ENCODE peak calls at places on chromosomes 11 and 22, in six cellular contexts. T is pancreas; P is CD4-positive, alpha-beta memory T cell; W is fibroblast of lung; V is HCT116; D is IMR-90. X is an unnamed sample.

GRCh38 chr11:45089251-45089650 is 57.2 kb upstream of the PRDM11 start:
- DNase-seq in T (peak; percentile 79), P (no peak), W (peak; percentile 99), V (no peak), D (peak; percentile 93), X (no peak)

GRCh38 chr22:49634006-49634772 is 193.5 kb downstream of the BRD1 start:
- DNase-seq in T (no peak), P (no peak), W (no peak), V (no peak), D (no peak), X (no peak)

GRCh38 chr11:36300651-36301050 is 4.6 kb downstream of the PRR5L start:
- DNase-seq in T (peak; percentile 80), P (no peak), W (peak; percentile 41), V (no peak), D (peak; percentile 17), X (no peak)

GRCh38 chr11:12223771-12224536 is 113.6 kb downstream of the MICAL2 start:
- DNase-seq in T (no peak), P (peak; percentile 19), W (peak; percentile 40), V (no peak), D (peak; percentile 27), X (no peak)

GRCh38 chr11:63920126-63920869 is 3.3 kb upstream of the RCOR2 start:
- DNase-seq in T (peak; percentile 89), P (no peak), W (no peak), V (no peak), D (no peak), X (no peak)

GRCh38 chr11:97996762-97997161 is 1024.0 kb upstream of the CNTN5 start:
- DNase-seq in T (no peak), P (no peak), W (no peak), V (no peak), D (no peak), X (no peak)

GRCh38 chr11:12167098-12167999 is 57.0 kb downstream of the MICAL2 start:
- DNase-seq in T (no peak), P (no peak), W (peak; percentile 96), V (peak; percentile 95), D (peak; percentile 97), X (no peak)

GRCh38 chr11:114075891-114076441 is 16.5 kb downstream of the ZBTB16 start:
- DNase-seq in T (no peak), P (peak; percentile 54), W (peak; percentile 12), V (peak; percentile 6), D (peak; percentile 24), X (peak; percentile 32)

GRCh38 chr22:43921361-43921760 is 2.2 kb upstream of the PNPLA3 start:
- DNase-seq in T (no peak), P (no peak), W (peak; percentile 93), V (peak; percentile 52), D (peak; percentile 77), X (no peak)

GRCh38 chr11:7656704-7657103 is 16.6 kb downstream of the CYB5R2 start:
- DNase-seq in T (peak; percentile 9), P (no peak), W (no peak), V (no peak), D (no peak), X (no peak)

GRCh38 chr11:119567667-119568582 is 145.0 kb upstream of the THY1 start:
- DNase-seq in T (no peak), P (no peak), W (peak; percentile 80), V (no peak), D (peak; percentile 85), X (no peak)

GRCh38 chr11:85825590-85825989 is 14.6 kb upstream of the SYTL2 start:
- DNase-seq in T (no peak), P (no peak), W (no peak), V (no peak), D (no peak), X (no peak)

GRCh38 chr11:114466742-114467141 is 27.5 kb downstream of the REXO2 start:
- DNase-seq in T (no peak), P (no peak), W (no peak), V (no peak), D (no peak), X (no peak)

GRCh38 chr11:85664561-85665481 is at the start of gene CREBZF:
- DNase-seq in T (peak; percentile 94), P (peak; percentile 92), W (peak; percentile 91), V (peak; percentile 87), D (peak; percentile 95), X (peak; percentile 83)

GRCh38 chr22:49923445-49923844 is 5.0 kb downstream of the CRELD2 start:
- DNase-seq in T (no peak), P (peak; percentile 51), W (no peak), V (no peak), D (peak; percentile 81), X (no peak)

GRCh38 chr11:20367313-20367948 is 3.9 kb downstream of the HTATIP2 start:
- DNase-seq in T (no peak), P (no peak), W (peak; percentile 85), V (peak; percentile 64), D (peak; percentile 94), X (no peak)

GRCh38 chr11:8055836-8056526 is 25.0 kb upstream of the TUB start:
- DNase-seq in T (no peak), P (no peak), W (no peak), V (no peak), D (no peak), X (no peak)

GRCh38 chr22:25069758-25070461 is 117.4 kb downstream of the KIAA1671 start:
- DNase-seq in T (no peak), P (no peak), W (no peak), V (no peak), D (no peak), X (no peak)

GRCh38 chr22:41237707-41238569 is 2.8 kb downstream of the CHADL start:
- DNase-seq in T (peak; percentile 82), P (peak; percentile 83), W (peak; percentile 40), V (no peak), D (peak; percentile 13), X (peak; percentile 67)

GRCh38 chr11:113725411-113725810 is 19.3 kb upstream of the TMPRSS5 start:
- DNase-seq in T (no peak), P (no peak), W (no peak), V (no peak), D (no peak), X (no peak)

GRCh38 chr11:113137735-113138529 is 176.5 kb upstream of the TTC12 start:
- DNase-seq in T (no peak), P (no peak), W (no peak), V (no peak), D (no peak), X (no peak)

GRCh38 chr11:45473491-45473890 is 187.3 kb upstream of the SYT13 start:
- DNase-seq in T (no peak), P (no peak), W (no peak), V (no peak), D (no peak), X (no peak)

GRCh38 chr11:122209619-122210377 is 93.8 kb upstream of the BLID start:
- DNase-seq in T (peak; percentile 23), P (no peak), W (peak; percentile 82), V (no peak), D (peak; percentile 88), X (no peak)

GRCh38 chr22:47839586-47840245 is 1077.3 kb downstream of the TBC1D22A start:
- DNase-seq in T (no peak), P (no peak), W (no peak), V (no peak), D (no peak), X (no peak)
- H3K9me3 ChIP-seq in T (no peaks in the 10 kb centered on the region), P (no peaks in the 10 kb centered on the region), W (no peaks in the 10 kb centered on the region), V (no peaks in the 10 kb centered on the region), D (peaks cover 44% of the 10 kb centered on the region), X (no peaks in the 10 kb centered on the region)

GRCh38 chr11:69094111-69094914 is 45.6 kb downstream of the TPCN2 start:
- DNase-seq in T (no peak), P (no peak), W (no peak), V (no peak), D (no peak), X (no peak)
- H3K9me3 ChIP-seq in T (no peaks in the 10 kb centered on the region), P (no peaks in the 10 kb centered on the region), W (no peaks in the 10 kb centered on the region), V (no peaks in the 10 kb centered on the region), D (no peaks in the 10 kb centered on the region), X (no peaks in the 10 kb centered on the region)

DNA sequence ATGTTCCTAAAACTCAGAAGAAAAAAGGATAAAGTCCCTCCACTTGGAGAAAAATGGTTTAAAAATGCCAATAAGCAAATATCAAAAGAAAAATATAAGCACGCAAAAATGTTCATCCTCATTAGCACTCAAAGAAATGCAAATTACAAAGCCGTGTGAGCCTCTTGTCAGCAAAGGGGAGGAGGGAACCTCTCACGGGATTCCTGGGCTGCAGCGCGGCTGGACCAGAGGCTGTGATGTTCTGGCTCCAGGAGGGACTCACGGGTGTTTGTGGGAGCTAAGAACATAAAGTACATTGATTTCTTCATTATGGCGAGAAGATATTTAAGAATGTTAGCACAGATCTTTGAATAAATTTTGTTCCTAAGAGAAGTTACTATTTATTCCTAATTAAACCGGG is 1451.2 kb downstream of the BRD1 start:
- DNase-seq in T (no peak), P (no peak), W (no peak), V (no peak), D (no peak), X (no peak)
- H3K9me3 ChIP-seq in T (no peaks in the 10 kb centered on the region), P (no peaks in the 10 kb centered on the region), W (no peaks in the 10 kb centered on the region), V (no peaks in the 10 kb centered on the region), D (peaks cover 46% of the 10 kb centered on the region), X (no peaks in the 10 kb centered on the region)

GRCh38 chr11:93936416-93936815 is 84.7 kb upstream of the HEPHL1 start:
- DNase-seq in T (no peak), P (no peak), W (no peak), V (no peak), D (no peak), X (no peak)
- H3K9me3 ChIP-seq in T (no peaks in the 10 kb centered on the region), P (no peaks in the 10 kb centered on the region), W (no peaks in the 10 kb centered on the region), V (no peaks in the 10 kb centered on the region), D (no peaks in the 10 kb centered on the region), X (no peaks in the 10 kb centered on the region)

DNA sequence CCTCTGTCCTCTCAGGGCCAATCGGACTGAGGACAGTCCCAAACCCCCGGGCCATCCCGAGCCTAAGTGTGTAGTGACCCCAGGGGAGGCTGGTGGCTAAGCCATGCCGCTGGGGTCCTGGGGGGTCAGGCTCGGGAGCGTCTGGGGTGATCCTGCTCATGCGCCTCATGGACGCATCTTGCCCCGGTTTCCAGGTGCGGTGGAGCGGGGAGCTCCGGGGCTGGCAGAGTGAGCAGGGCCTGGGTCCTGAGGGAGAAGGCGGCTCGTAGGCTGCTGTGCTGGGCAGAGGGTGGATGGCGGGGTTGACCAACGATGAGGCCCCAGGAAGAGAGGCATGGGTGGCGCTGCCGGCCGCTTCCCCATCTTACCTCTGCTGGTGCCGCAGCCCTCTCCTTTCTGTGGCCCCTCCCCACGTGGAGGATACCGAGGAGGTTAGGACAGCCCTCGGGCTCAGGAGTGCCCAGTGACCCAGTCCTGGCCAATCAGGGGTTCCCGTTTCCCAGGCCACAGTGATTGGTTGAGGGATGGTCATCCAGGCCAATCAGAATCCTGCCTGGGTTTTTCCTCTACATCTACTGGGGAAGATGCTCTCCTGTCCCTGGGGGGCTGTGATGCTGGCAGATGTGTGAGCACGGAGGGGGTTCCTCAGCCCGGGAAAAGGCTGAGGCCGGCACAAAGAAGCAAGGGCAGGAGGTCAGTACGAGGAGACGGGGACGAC is 171.0 kb downstream of the CTTN start:
- DNase-seq in T (no peak), P (no peak), W (no peak), V (no peak), D (no peak), X (no peak)
- H3K9me3 ChIP-seq in T (no peaks in the 10 kb centered on the region), P (no peaks in the 10 kb centered on the region), W (no peaks in the 10 kb centered on the region), V (no peaks in the 10 kb centered on the region), D (no peaks in the 10 kb centered on the region), X (no peaks in the 10 kb centered on the region)